ENCODE peak calls at places on chromosomes 7 and 10, in eight cellular contexts. One of them, this sample, is unnamed.

GRCh38 chr7:115359119-115359518 is 437.2 kb downstream of the MDFIC start:
- DNase-seq in mucosa of descending colon: no peak
- DNase-seq in endothelial cell: no peak
- DNase-seq in cardiac fibroblast: no peak
- DNase-seq in cardiac muscle cell: no peak
- DNase-seq in BJ: no peak
- DNase-seq in IMR-90: no peak
- DNase-seq in bronchial epithelial cell: no peak
- DNase-seq in this sample: no peak

GRCh38 chr10:48935141-48935540 is 4.5 kb downstream of the LRRC18 start:
- DNase-seq in mucosa of descending colon: no peak
- DNase-seq in endothelial cell: no peak
- DNase-seq in cardiac fibroblast: no peak
- DNase-seq in cardiac muscle cell: no peak
- DNase-seq in BJ: no peak
- DNase-seq in IMR-90: no peak
- DNase-seq in bronchial epithelial cell: no peak
- DNase-seq in this sample: no peak

GRCh38 chr7:151137076-151137611 is 30.4 kb downstream of the GBX1 start:
- DNase-seq in mucosa of descending colon: no peak
- DNase-seq in endothelial cell: no peak
- DNase-seq in cardiac fibroblast: no peak
- DNase-seq in cardiac muscle cell: peak
- DNase-seq in BJ: no peak
- DNase-seq in IMR-90: no peak
- DNase-seq in bronchial epithelial cell: no peak
- DNase-seq in this sample: no peak

GRCh38 chr7:98985945-98986344 is 107.6 kb downstream of the TRRAP start:
- DNase-seq in mucosa of descending colon: no peak
- DNase-seq in endothelial cell: no peak
- DNase-seq in cardiac fibroblast: no peak
- DNase-seq in cardiac muscle cell: no peak
- DNase-seq in BJ: no peak
- DNase-seq in IMR-90: no peak
- DNase-seq in bronchial epithelial cell: no peak
- DNase-seq in this sample: no peak

GRCh38 chr7:47550788-47551470 is 31.0 kb downstream of the TNS3 start:
- DNase-seq in mucosa of descending colon: no peak
- DNase-seq in endothelial cell: no peak
- DNase-seq in cardiac fibroblast: no peak
- DNase-seq in cardiac muscle cell: no peak
- DNase-seq in BJ: no peak
- DNase-seq in IMR-90: no peak
- DNase-seq in bronchial epithelial cell: no peak
- DNase-seq in this sample: no peak

GRCh38 chr10:30553625-30554442 is 75.7 kb downstream of the LYZL2 start:
- DNase-seq in mucosa of descending colon: peak
- DNase-seq in endothelial cell: peak
- DNase-seq in cardiac fibroblast: peak
- DNase-seq in cardiac muscle cell: peak
- DNase-seq in BJ: peak
- DNase-seq in IMR-90: peak
- DNase-seq in bronchial epithelial cell: no peak
- DNase-seq in this sample: peak

GRCh38 chr7:54798569-54798968 is 39.6 kb upstream of the SEC61G start:
- DNase-seq in mucosa of descending colon: no peak
- DNase-seq in endothelial cell: no peak
- DNase-seq in cardiac fibroblast: no peak
- DNase-seq in cardiac muscle cell: no peak
- DNase-seq in BJ: no peak
- DNase-seq in IMR-90: no peak
- DNase-seq in bronchial epithelial cell: no peak
- DNase-seq in this sample: no peak

GRCh38 chr10:71748671-71749191 is 24.6 kb downstream of the VSIR start:
- DNase-seq in mucosa of descending colon: peak
- DNase-seq in endothelial cell: peak
- DNase-seq in cardiac fibroblast: peak
- DNase-seq in cardiac muscle cell: no peak
- DNase-seq in BJ: no peak
- DNase-seq in IMR-90: no peak
- DNase-seq in bronchial epithelial cell: no peak
- DNase-seq in this sample: no peak

GRCh38 chr7:2792856-2793487 is 51.1 kb downstream of the GNA12 start:
- DNase-seq in mucosa of descending colon: no peak
- DNase-seq in endothelial cell: no peak
- DNase-seq in cardiac fibroblast: no peak
- DNase-seq in cardiac muscle cell: no peak
- DNase-seq in BJ: no peak
- DNase-seq in IMR-90: no peak
- DNase-seq in bronchial epithelial cell: no peak
- DNase-seq in this sample: no peak

GRCh38 chr10:74058658-74059057 is 60.7 kb downstream of the VCL start:
- DNase-seq in mucosa of descending colon: peak
- DNase-seq in endothelial cell: no peak
- DNase-seq in cardiac fibroblast: peak
- DNase-seq in cardiac muscle cell: peak
- DNase-seq in BJ: no peak
- DNase-seq in IMR-90: no peak
- DNase-seq in bronchial epithelial cell: no peak
- DNase-seq in this sample: no peak

GRCh38 chr10:33326897-33327296 is 7.6 kb downstream of the NRP1 start:
- DNase-seq in mucosa of descending colon: no peak
- DNase-seq in endothelial cell: no peak
- DNase-seq in cardiac fibroblast: peak
- DNase-seq in cardiac muscle cell: no peak
- DNase-seq in BJ: no peak
- DNase-seq in IMR-90: no peak
- DNase-seq in bronchial epithelial cell: no peak
- DNase-seq in this sample: no peak

GRCh38 chr10:71029411-71029881 is 141.1 kb upstream of the PCBD1 start:
- DNase-seq in mucosa of descending colon: no peak
- DNase-seq in endothelial cell: no peak
- DNase-seq in cardiac fibroblast: no peak
- DNase-seq in cardiac muscle cell: peak
- DNase-seq in BJ: no peak
- DNase-seq in IMR-90: no peak
- DNase-seq in bronchial epithelial cell: peak
- DNase-seq in this sample: no peak

GRCh38 chr7:885261-885892 is 9.0 kb downstream of the GET4 start:
- DNase-seq in mucosa of descending colon: no peak
- DNase-seq in endothelial cell: no peak
- DNase-seq in cardiac fibroblast: no peak
- DNase-seq in cardiac muscle cell: no peak
- DNase-seq in BJ: no peak
- DNase-seq in IMR-90: no peak
- DNase-seq in bronchial epithelial cell: no peak
- DNase-seq in this sample: no peak

GRCh38 chr7:128867241-128867640 is 4.6 kb downstream of the ATP6V1F start:
- DNase-seq in mucosa of descending colon: no peak
- DNase-seq in endothelial cell: no peak
- DNase-seq in cardiac fibroblast: no peak
- DNase-seq in cardiac muscle cell: no peak
- DNase-seq in BJ: no peak
- DNase-seq in IMR-90: no peak
- DNase-seq in bronchial epithelial cell: peak
- DNase-seq in this sample: no peak

GRCh38 chr7:140635345-140635744 is 5.3 kb downstream of the DENND2A start:
- DNase-seq in mucosa of descending colon: no peak
- DNase-seq in endothelial cell: no peak
- DNase-seq in cardiac fibroblast: no peak
- DNase-seq in cardiac muscle cell: peak
- DNase-seq in BJ: no peak
- DNase-seq in IMR-90: no peak
- DNase-seq in bronchial epithelial cell: no peak
- DNase-seq in this sample: no peak

GRCh38 chr10:51879238-51879637 is 179.8 kb upstream of the CSTF2T start:
- DNase-seq in mucosa of descending colon: no peak
- DNase-seq in endothelial cell: no peak
- DNase-seq in cardiac fibroblast: peak
- DNase-seq in cardiac muscle cell: no peak
- DNase-seq in BJ: peak
- DNase-seq in IMR-90: peak
- DNase-seq in bronchial epithelial cell: peak
- DNase-seq in this sample: peak

GRCh38 chr10:14571866-14572507 is 202.7 kb downstream of the FAM107B start:
- DNase-seq in mucosa of descending colon: peak
- DNase-seq in endothelial cell: no peak
- DNase-seq in cardiac fibroblast: peak
- DNase-seq in cardiac muscle cell: no peak
- DNase-seq in BJ: no peak
- DNase-seq in IMR-90: peak
- DNase-seq in bronchial epithelial cell: peak
- DNase-seq in this sample: no peak

GRCh38 chr7:103832438-103832837 is 157.0 kb downstream of the RELN start:
- DNase-seq in mucosa of descending colon: no peak
- DNase-seq in endothelial cell: no peak
- DNase-seq in cardiac fibroblast: no peak
- DNase-seq in cardiac muscle cell: no peak
- DNase-seq in BJ: no peak
- DNase-seq in IMR-90: no peak
- DNase-seq in bronchial epithelial cell: no peak
- DNase-seq in this sample: no peak

GRCh38 chr7:94907420-94908203 is at the start of gene PPP1R9A:
- DNase-seq in mucosa of descending colon: peak
- DNase-seq in endothelial cell: peak
- DNase-seq in cardiac fibroblast: no peak
- DNase-seq in cardiac muscle cell: peak
- DNase-seq in BJ: no peak
- DNase-seq in IMR-90: no peak
- DNase-seq in bronchial epithelial cell: no peak
- DNase-seq in this sample: no peak

GRCh38 chr7:26515462-26515861 is 223.8 kb downstream of the SNX10 start:
- DNase-seq in mucosa of descending colon: peak
- DNase-seq in endothelial cell: no peak
- DNase-seq in cardiac fibroblast: no peak
- DNase-seq in cardiac muscle cell: no peak
- DNase-seq in BJ: no peak
- DNase-seq in IMR-90: no peak
- DNase-seq in bronchial epithelial cell: no peak
- DNase-seq in this sample: no peak

GRCh38 chr10:21929070-21929469 is 74.5 kb downstream of the DNAJC1 start:
- DNase-seq in mucosa of descending colon: no peak
- DNase-seq in endothelial cell: no peak
- DNase-seq in cardiac fibroblast: peak
- DNase-seq in cardiac muscle cell: no peak
- DNase-seq in BJ: no peak
- DNase-seq in IMR-90: peak
- DNase-seq in bronchial epithelial cell: peak
- DNase-seq in this sample: no peak

GRCh38 chr10:42783181-42783549 is 570 bp downstream of the BMS1 start:
- DNase-seq in mucosa of descending colon: peak
- DNase-seq in endothelial cell: no peak
- DNase-seq in cardiac fibroblast: peak
- DNase-seq in cardiac muscle cell: no peak
- DNase-seq in BJ: peak
- DNase-seq in IMR-90: peak
- DNase-seq in bronchial epithelial cell: peak
- DNase-seq in this sample: peak

GRCh38 chr7:74253331-74253730 is 868 bp downstream of the RFC2 start:
- DNase-seq in mucosa of descending colon: no peak
- DNase-seq in endothelial cell: no peak
- DNase-seq in cardiac fibroblast: no peak
- DNase-seq in cardiac muscle cell: no peak
- DNase-seq in BJ: no peak
- DNase-seq in IMR-90: no peak
- DNase-seq in bronchial epithelial cell: no peak
- DNase-seq in this sample: no peak

GRCh38 chr7:36128448-36129047 is 24.5 kb upstream of the EEPD1 start:
- DNase-seq in mucosa of descending colon: peak
- DNase-seq in endothelial cell: no peak
- DNase-seq in cardiac fibroblast: peak
- DNase-seq in cardiac muscle cell: no peak
- DNase-seq in BJ: peak
- DNase-seq in IMR-90: peak
- DNase-seq in bronchial epithelial cell: peak
- DNase-seq in this sample: peak

GRCh38 chr7:105769951-105770628 is 106.3 kb downstream of the ATXN7L1 start:
- DNase-seq in mucosa of descending colon: no peak
- DNase-seq in endothelial cell: no peak
- DNase-seq in cardiac fibroblast: peak
- DNase-seq in cardiac muscle cell: no peak
- DNase-seq in BJ: no peak
- DNase-seq in IMR-90: peak
- DNase-seq in bronchial epithelial cell: no peak
- DNase-seq in this sample: no peak

DNA sequence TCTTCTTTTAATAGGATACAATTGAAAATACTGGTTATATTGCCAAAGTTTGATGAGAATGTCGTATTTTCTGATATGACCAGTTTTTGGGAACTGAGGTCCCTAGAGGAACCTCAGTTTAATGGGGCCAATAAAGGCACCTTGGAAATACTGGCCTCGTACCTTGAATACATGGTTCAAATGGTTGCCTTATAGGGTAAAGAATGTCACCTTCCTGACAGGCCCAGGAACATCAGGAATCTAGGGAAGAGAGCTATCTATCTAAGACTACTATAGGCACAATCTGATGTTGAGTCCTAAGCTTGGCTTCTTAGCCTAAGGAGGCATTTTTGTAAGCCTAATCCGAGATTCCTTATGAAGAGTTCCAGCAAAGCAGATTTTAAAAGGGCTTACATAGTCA is 9.3 kb downstream of the SHTN1 start:
- DNase-seq in mucosa of descending colon: no peak
- DNase-seq in endothelial cell: no peak
- DNase-seq in cardiac fibroblast: no peak
- DNase-seq in cardiac muscle cell: no peak
- DNase-seq in BJ: no peak
- DNase-seq in IMR-90: no peak
- DNase-seq in bronchial epithelial cell: no peak
- DNase-seq in this sample: no peak
- TF ChIP-seq CTCF in mucosa of descending colon: no peak
- TF ChIP-seq CTCF in endothelial cell: no peak
- TF ChIP-seq CTCF in cardiac fibroblast: no peak
- TF ChIP-seq CTCF in cardiac muscle cell: no peak
- TF ChIP-seq CTCF in BJ: no peak
- TF ChIP-seq CTCF in IMR-90: no peak
- TF ChIP-seq CTCF in bronchial epithelial cell: no peak
- TF ChIP-seq CTCF in this sample: no peak

GRCh38 chr7:29647020-29647654 is 83.5 kb downstream of the PRR15 start:
- DNase-seq in mucosa of descending colon: no peak
- DNase-seq in endothelial cell: no peak
- DNase-seq in cardiac fibroblast: no peak
- DNase-seq in cardiac muscle cell: no peak
- DNase-seq in BJ: no peak
- DNase-seq in IMR-90: no peak
- DNase-seq in bronchial epithelial cell: no peak
- DNase-seq in this sample: no peak
- TF ChIP-seq CTCF in mucosa of descending colon: no peak
- TF ChIP-seq CTCF in endothelial cell: no peak
- TF ChIP-seq CTCF in cardiac fibroblast: no peak
- TF ChIP-seq CTCF in cardiac muscle cell: no peak
- TF ChIP-seq CTCF in BJ: no peak
- TF ChIP-seq CTCF in IMR-90: no peak
- TF ChIP-seq CTCF in bronchial epithelial cell: no peak
- TF ChIP-seq CTCF in this sample: no peak

GRCh38 chr7:84914598-84914997 is 272.3 kb downstream of the SEMA3D start:
- DNase-seq in mucosa of descending colon: no peak
- DNase-seq in endothelial cell: no peak
- DNase-seq in cardiac fibroblast: no peak
- DNase-seq in cardiac muscle cell: peak
- DNase-seq in BJ: no peak
- DNase-seq in IMR-90: no peak
- DNase-seq in bronchial epithelial cell: no peak
- DNase-seq in this sample: no peak
- TF ChIP-seq CTCF in mucosa of descending colon: no peak
- TF ChIP-seq CTCF in endothelial cell: no peak
- TF ChIP-seq CTCF in cardiac fibroblast: no peak
- TF ChIP-seq CTCF in cardiac muscle cell: no peak
- TF ChIP-seq CTCF in BJ: no peak
- TF ChIP-seq CTCF in IMR-90: no peak
- TF ChIP-seq CTCF in bronchial epithelial cell: no peak
- TF ChIP-seq CTCF in this sample: no peak

GRCh38 chr10:126598009-126598408 is 72.5 kb downstream of the C10orf90 start:
- DNase-seq in mucosa of descending colon: peak
- DNase-seq in endothelial cell: peak
- DNase-seq in cardiac fibroblast: peak
- DNase-seq in cardiac muscle cell: peak
- DNase-seq in BJ: no peak
- DNase-seq in IMR-90: peak
- DNase-seq in bronchial epithelial cell: peak
- DNase-seq in this sample: no peak
- TF ChIP-seq CTCF in mucosa of descending colon: no peak
- TF ChIP-seq CTCF in endothelial cell: peak
- TF ChIP-seq CTCF in cardiac fibroblast: peak
- TF ChIP-seq CTCF in cardiac muscle cell: peak
- TF ChIP-seq CTCF in BJ: peak
- TF ChIP-seq CTCF in IMR-90: peak
- TF ChIP-seq CTCF in bronchial epithelial cell: peak
- TF ChIP-seq CTCF in this sample: peak